ENCODE peak calls at places on chromosome 9, in five cellular contexts. I is AG04449, W is HuH-7, D is SJSA1, C is mucosa of gallbladder. F is an unnamed sample.

GRCh38 chr9:89744255-89744648 is 139.4 kb downstream of the GADD45G start:
- DNase-seq in I (no peak), W (no peak), D (no peak), C (no peak), F (no peak)

GRCh38 chr9:85212887-85213286 is 528.9 kb downstream of the AGTPBP1 start:
- DNase-seq in I (peak), W (no peak), D (peak), C (peak), F (no peak)

GRCh38 chr9:105908069-105908468 is 213.7 kb downstream of the TMEM38B start:
- DNase-seq in I (no peak), W (no peak), D (no peak), C (no peak), F (no peak)

GRCh38 chr9:21777701-21778100 is 24.7 kb upstream of the MTAP start:
- DNase-seq in I (peak), W (no peak), D (no peak), C (no peak), F (no peak)

GRCh38 chr9:121350993-121351561 is 19.0 kb downstream of the STOM start:
- DNase-seq in I (no peak), W (no peak), D (peak), C (peak), F (peak)

GRCh38 chr9:83432104-83432627 is 106.0 kb downstream of the FRMD3 start:
- DNase-seq in I (peak), W (no peak), D (peak), C (peak), F (peak)

GRCh38 chr9:115235221-115235620 is 117.3 kb upstream of the TNC start:
- DNase-seq in I (no peak), W (no peak), D (no peak), C (no peak), F (no peak)

GRCh38 chr9:37936376-37936775 is 32.4 kb upstream of the SLC25A51 start:
- DNase-seq in I (no peak), W (no peak), D (no peak), C (no peak), F (no peak)

GRCh38 chr9:752681-753200 is 88.8 kb upstream of the DMRT1 start:
- DNase-seq in I (no peak), W (no peak), D (no peak), C (no peak), F (no peak)

GRCh38 chr9:122055668-122056067 is 37.4 kb downstream of the TTLL11 start:
- DNase-seq in I (no peak), W (no peak), D (no peak), C (no peak), F (no peak)

GRCh38 chr9:94528886-94529285 is 26.0 kb upstream of the PCAT7 start:
- DNase-seq in I (no peak), W (no peak), D (no peak), C (no peak), F (no peak)

GRCh38 chr9:21252727-21253547 is 13.1 kb upstream of the IFNA14 start:
- DNase-seq in I (no peak), W (no peak), D (peak), C (no peak), F (peak)

GRCh38 chr9:104915049-104915448 is 12.9 kb downstream of the ABCA1 start:
- DNase-seq in I (no peak), W (no peak), D (no peak), C (no peak), F (no peak)

GRCh38 chr9:138117101-138117750 is 239.6 kb downstream of the CACNA1B start:
- DNase-seq in I (no peak), W (no peak), D (no peak), C (no peak), F (no peak)

GRCh38 chr9:93657331-93658111 is 81.1 kb downstream of the PHF2 start:
- DNase-seq in I (no peak), W (no peak), D (no peak), C (no peak), F (no peak)

GRCh38 chr9:127931092-127931881 is 710 bp upstream of the PIP5KL1 start:
- DNase-seq in I (no peak), W (peak), D (peak), C (no peak), F (no peak)

GRCh38 chr9:74309654-74310053 is 187.5 kb upstream of the RORB start:
- DNase-seq in I (no peak), W (no peak), D (no peak), C (no peak), F (no peak)

GRCh38 chr9:131417264-131418142 is 23.6 kb downstream of the PRRC2B start:
- DNase-seq in I (no peak), W (no peak), D (no peak), C (no peak), F (no peak)

GRCh38 chr9:112925058-112925641 is 34.5 kb upstream of the SLC46A2 start:
- DNase-seq in I (no peak), W (peak), D (no peak), C (no peak), F (peak)

GRCh38 chr9:128383791-128384190 is 12.6 kb downstream of the URM1 start:
- DNase-seq in I (no peak), W (no peak), D (no peak), C (no peak), F (no peak)

GRCh38 chr9:132201780-132202703 is 40.2 kb downstream of the NTNG2 start:
- DNase-seq in I (no peak), W (peak), D (no peak), C (no peak), F (peak)

GRCh38 chr9:33881635-33882034 is 64.7 kb downstream of the UBE2R2 start:
- DNase-seq in I (no peak), W (no peak), D (no peak), C (no peak), F (no peak)

GRCh38 chr9:136519263-136520052 is 26.4 kb downstream of the NOTCH1 start:
- DNase-seq in I (no peak), W (no peak), D (no peak), C (no peak), F (no peak)

GRCh38 chr9:36074870-36075532 is 38.3 kb downstream of the RECK start:
- DNase-seq in I (peak), W (no peak), D (no peak), C (peak), F (peak)

GRCh38 chr9:133581553-133582343 is 27.4 kb downstream of the FAM163B start:
- DNase-seq in I (no peak), W (no peak), D (no peak), C (peak), F (no peak)

GRCh38 chr9:27701664-27702063 is 128.4 kb upstream of the C9orf72 start:
- DNase-seq in I (no peak), W (no peak), D (no peak), C (peak), F (peak)

GRCh38 chr9:98990181-98990870 is 46.6 kb downstream of the COL15A1 start:
- DNase-seq in I (no peak), W (no peak), D (no peak), C (no peak), F (no peak)

GRCh38 chr9:5442400-5443011 is 4.8 kb upstream of the PLGRKT start:
- DNase-seq in I (no peak), W (peak), D (peak), C (peak), F (peak)

GRCh38 chr9:95047452-95048224 is 269.9 kb downstream of the FANCC start:
- DNase-seq in I (no peak), W (peak), D (peak), C (no peak), F (no peak)

GRCh38 chr9:135739271-135740220 is 37.6 kb downstream of the KCNT1 start:
- DNase-seq in I (no peak), W (no peak), D (no peak), C (no peak), F (no peak)

GRCh38 chr9:84139296-84140100 is 158.9 kb downstream of the RMI1 start:
- DNase-seq in I (no peak), W (no peak), D (peak), C (peak), F (peak)

GRCh38 chr9:112856843-112857242 is 33.8 kb downstream of the SLC46A2 start:
- DNase-seq in I (no peak), W (no peak), D (no peak), C (no peak), F (no peak)

GRCh38 chr9:86099695-86100364 is 472 bp upstream of the GOLM1 start:
- DNase-seq in I (no peak), W (peak), D (peak), C (peak), F (peak)

GRCh38 chr9:74281674-74282073 is 215.5 kb upstream of the RORB start:
- DNase-seq in I (no peak), W (peak), D (no peak), C (no peak), F (no peak)

F was measured in body of pancreas.